ENCODE peak calls at places on chromosomes 12 and 14, in seven cellular contexts. G, H, R, N, T, J and U are unnamed samples.

GRCh38 chr12:41486718-41487117 is 298.6 kb downstream of the PDZRN4 start:
- DNase-seq in G (no peak), H (peak; percentile 51), R (no peak), N (no peak), T (no peak), J (no peak), U (no peak)

GRCh38 chr12:54028324-54029201 is at the start of gene HOXC6:
- DNase-seq in G (no peak), H (no peak), R (no peak), N (peak; percentile 26), T (no peak), J (no peak), U (no peak)

GRCh38 chr12:79187032-79187431 is 322.5 kb downstream of the SYT1 start:
- DNase-seq in G (no peak), H (no peak), R (no peak), N (no peak), T (no peak), J (no peak), U (no peak)

GRCh38 chr12:50690923-50691322 is 73.0 kb upstream of the ATF1 start:
- DNase-seq in G (no peak), H (peak; percentile 91), R (no peak), N (no peak), T (no peak), J (peak; percentile 23), U (no peak)

GRCh38 chr14:55592426-55592825 is 12.4 kb downstream of the KTN1 start:
- DNase-seq in G (no peak), H (no peak), R (no peak), N (no peak), T (no peak), J (no peak), U (no peak)

GRCh38 chr14:100677925-100678765 is 48.5 kb upstream of the DLK1 start:
- DNase-seq in G (no peak), H (no peak), R (no peak), N (no peak), T (no peak), J (peak; percentile 42), U (no peak)

GRCh38 chr12:32139064-32139421 is 32.4 kb downstream of the BICD1 start:
- DNase-seq in G (no peak), H (no peak), R (no peak), N (peak; percentile 82), T (peak; percentile 96), J (peak; percentile 16), U (no peak)

GRCh38 chr12:27996761-27997160 is 24.2 kb upstream of the PTHLH start:
- DNase-seq in G (no peak), H (no peak), R (no peak), N (no peak), T (no peak), J (no peak), U (no peak)

GRCh38 chr12:51132693-51133092 is 40.2 kb downstream of the TFCP2 start:
- DNase-seq in G (no peak), H (no peak), R (no peak), N (no peak), T (no peak), J (no peak), U (no peak)

GRCh38 chr14:26528415-26529182 is 69.2 kb downstream of the NOVA1 start:
- DNase-seq in G (no peak), H (no peak), R (no peak), N (no peak), T (no peak), J (peak; percentile 20), U (no peak)

GRCh38 chr14:26527095-26527494 is 70.7 kb downstream of the NOVA1 start:
- DNase-seq in G (no peak), H (no peak), R (no peak), N (no peak), T (peak; percentile 0), J (no peak), U (no peak)

GRCh38 chr14:26526132-26526531 is 71.7 kb downstream of the NOVA1 start:
- DNase-seq in G (no peak), H (no peak), R (no peak), N (no peak), T (no peak), J (no peak), U (no peak)

GRCh38 chr14:26531894-26532293 is 65.9 kb downstream of the NOVA1 start:
- DNase-seq in G (no peak), H (peak; percentile 35), R (no peak), N (no peak), T (no peak), J (no peak), U (no peak)
- TF ChIP-seq CTCF in G (no peak), H (peak; percentile 50), R (no peak), N (no peak), T (no peak), J (no peak), U (peak; percentile 41)

GRCh38 chr12:82688035-82688501 is 1.4 kb downstream of the TMTC2 start:
- DNase-seq in G (no peak), H (no peak), R (no peak), N (peak; percentile 24), T (peak; percentile 41), J (no peak), U (no peak)
- TF ChIP-seq CTCF in G (no peak), H (no peak), R (peak; percentile 18), N (no peak), T (no peak), J (no peak), U (no peak)

GRCh38 chr12:121709478-121709890 is 3.1 kb upstream of the TMEM120B start:
- DNase-seq in G (no peak), H (peak; percentile 52), R (no peak), N (no peak), T (no peak), J (no peak), U (no peak)
- TF ChIP-seq CTCF in G (no peak), H (peak; percentile 8), R (no peak), N (no peak), T (no peak), J (no peak), U (peak; percentile 10)

GRCh38 chr12:38222011-38222410 is 94.6 kb upstream of the ALG10B start:
- DNase-seq in G (no peak), H (no peak), R (no peak), N (no peak), T (no peak), J (no peak), U (no peak)
- TF ChIP-seq CTCF in G (no peak), H (no peak), R (no peak), N (no peak), T (no peak), J (no peak), U (no peak)

DNA sequence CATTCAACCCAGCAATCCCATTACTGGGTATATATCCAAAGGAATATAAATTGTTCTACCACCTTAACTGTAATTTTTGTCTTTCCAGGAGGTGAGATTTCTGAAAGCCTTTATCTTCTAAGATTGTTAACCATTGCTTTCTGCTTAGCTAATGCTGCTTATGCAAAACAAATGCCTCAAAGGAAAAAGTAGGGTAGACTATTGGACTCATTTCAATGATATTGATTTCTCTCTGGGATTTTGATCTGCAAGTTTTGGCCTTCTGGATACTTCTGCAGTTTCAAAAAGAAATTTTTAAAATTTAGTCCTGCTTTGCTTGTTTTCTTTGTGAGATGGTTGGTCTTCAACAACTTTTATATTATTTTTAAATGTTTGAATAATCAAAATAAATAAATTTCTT is 108.6 kb downstream of the SLC38A4 start:
- DNase-seq in G (no peak), H (no peak), R (no peak), N (no peak), T (no peak), J (no peak), U (no peak)
- TF ChIP-seq CTCF in G (no peak), H (no peak), R (no peak), N (no peak), T (no peak), J (no peak), U (no peak)

DNA sequence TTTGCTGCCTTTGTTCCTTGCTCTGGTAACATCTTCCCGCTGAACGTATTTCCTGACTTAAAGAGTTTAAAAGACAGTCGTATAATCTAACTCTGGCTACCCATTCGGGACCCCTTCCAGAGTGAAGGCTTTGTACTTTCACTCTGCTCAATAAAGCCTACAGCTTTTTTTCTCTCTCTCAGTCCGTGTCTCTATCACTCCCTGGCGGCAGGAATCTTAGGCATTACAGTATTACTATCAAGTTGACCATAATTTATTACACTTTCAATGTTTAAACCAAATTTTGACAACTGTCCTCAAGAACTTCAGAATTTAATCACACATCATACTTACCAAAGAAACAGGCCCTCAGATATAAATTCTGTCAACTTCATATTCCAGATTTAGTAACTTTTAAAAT is 967.9 kb downstream of the FSCB start:
- DNase-seq in G (no peak), H (no peak), R (no peak), N (no peak), T (no peak), J (peak; percentile 29), U (no peak)
- TF ChIP-seq CTCF in G (peak; percentile 12), H (peak; percentile 66), R (no peak), N (no peak), T (no peak), J (peak; percentile 13), U (peak; percentile 67)